ENCODE peak calls at places on chromosomes 2 and 18, in four cellular contexts. S is D341Med, L is NCI-H774, J is fibroblast of lung. D is an unnamed sample.

GRCh38 chr2:23487735-23488492 is 102.9 kb downstream of the KLHL29 start:
- DNase-seq in S (no peak), L (no peak), J (peak), D (no peak)

GRCh38 chr18:12890500-12890899 is 6.5 kb upstream of the PTPN2 start:
- DNase-seq in S (no peak), L (no peak), J (no peak), D (no peak)

GRCh38 chr2:150520887-150521664 is 33.6 kb upstream of the RND3 start:
- DNase-seq in S (no peak), L (no peak), J (peak), D (no peak)

GRCh38 chr2:29528371-29528770 is 393.0 kb downstream of the ALK start:
- DNase-seq in S (no peak), L (no peak), J (no peak), D (no peak)

GRCh38 chr2:180124273-180124881 is 117.3 kb upstream of the CWC22 start:
- DNase-seq in S (peak), L (peak), J (peak), D (no peak)

GRCh38 chr18:28003451-28003850 is 173.5 kb downstream of the CDH2 start:
- DNase-seq in S (no peak), L (no peak), J (peak), D (no peak)

GRCh38 chr2:127454595-127455565 is 36.7 kb downstream of the PROC start:
- DNase-seq in S (peak), L (no peak), J (no peak), D (no peak)

GRCh38 chr18:45777393-45777792 is 48.1 kb upstream of the SIGLEC15 start:
- DNase-seq in S (no peak), L (no peak), J (peak), D (no peak)

GRCh38 chr2:64606495-64607363 is 47.0 kb downstream of the SERTAD2 start:
- DNase-seq in S (no peak), L (no peak), J (peak), D (peak)

GRCh38 chr2:232073031-232073430 is 111.5 kb downstream of the DIS3L2 start:
- DNase-seq in S (no peak), L (no peak), J (no peak), D (no peak)

GRCh38 chr2:46198164-46198883 is 98.9 kb upstream of the EPAS1 start:
- DNase-seq in S (no peak), L (no peak), J (peak), D (no peak)

GRCh38 chr2:196097864-196098660 is 29.4 kb upstream of the DNAH7 start:
- DNase-seq in S (no peak), L (no peak), J (no peak), D (no peak)

GRCh38 chr2:892401-892800 is 58.2 kb upstream of the SNTG2 start:
- DNase-seq in S (no peak), L (no peak), J (no peak), D (no peak)

GRCh38 chr18:48949606-48950535 is 894 bp downstream of the SMAD7 start:
- DNase-seq in S (peak), L (no peak), J (no peak), D (peak)

GRCh38 chr2:42567806-42568429 is 514 bp upstream of the MTA3 start:
- DNase-seq in S (peak), L (no peak), J (peak), D (peak)

GRCh38 chr2:20135631-20136050 is 84.2 kb upstream of the LAPTM4A start:
- DNase-seq in S (peak), L (peak), J (peak), D (peak)

GRCh38 chr2:105814291-105814940 is 69.7 kb downstream of the NCK2 start:
- DNase-seq in S (no peak), L (no peak), J (peak), D (no peak)

GRCh38 chr2:73952499-73953446 is 26.1 kb downstream of the DGUOK start:
- DNase-seq in S (peak), L (no peak), J (peak), D (no peak)

GRCh38 chr2:99032786-99033185 is 96.8 kb upstream of the CRACDL start:
- DNase-seq in S (no peak), L (no peak), J (peak), D (no peak)

GRCh38 chr2:120441744-120442471 is 96.0 kb downstream of the INHBB start:
- DNase-seq in S (no peak), L (peak), J (peak), D (peak)

GRCh38 chr2:196075196-196075595 is 6.6 kb upstream of the DNAH7 start:
- DNase-seq in S (no peak), L (no peak), J (no peak), D (no peak)

GRCh38 chr2:218093879-218094278 is 24.8 kb downstream of the RUFY4 start:
- DNase-seq in S (no peak), L (no peak), J (no peak), D (no peak)